ENCODE peak calls at places on chromosomes 6 and 20, in eight cellular contexts. One of them, this sample, is unnamed.

GRCh38 chr6:155147958-155148663 is 115.7 kb upstream of the CLDN20 start:
- DNase-seq in IMR-90: no peak
- DNase-seq in nephron progenitor cell: no peak
- DNase-seq in kidney epithelial cell: no peak
- DNase-seq in ascending aorta: no peak
- DNase-seq in neural crest cell: no peak
- DNase-seq in left ventricle myocardium inferior: no peak
- DNase-seq in WTC11: no peak
- DNase-seq in this sample: no peak

GRCh38 chr6:52108128-52108527 is 20.7 kb upstream of the PKHD1 start:
- DNase-seq in neural crest cell: no peak
- DNase-seq in left ventricle myocardium inferior: no peak
- DNase-seq in nephron progenitor cell: peak
- DNase-seq in kidney epithelial cell: no peak
- DNase-seq in IMR-90: no peak
- DNase-seq in WTC11: no peak
- DNase-seq in ascending aorta: no peak
- DNase-seq in this sample: no peak

GRCh38 chr6:109236140-109237081 is 141.1 kb downstream of the CEP57L1 start:
- DNase-seq in WTC11: peak
- DNase-seq in kidney epithelial cell: no peak
- DNase-seq in nephron progenitor cell: peak
- DNase-seq in left ventricle myocardium inferior: no peak
- DNase-seq in ascending aorta: no peak
- DNase-seq in IMR-90: no peak
- DNase-seq in neural crest cell: no peak
- DNase-seq in this sample: no peak

GRCh38 chr20:57261488-57262243 is 4.8 kb downstream of the BMP7 start:
- DNase-seq in ascending aorta: no peak
- DNase-seq in IMR-90: no peak
- DNase-seq in left ventricle myocardium inferior: no peak
- DNase-seq in neural crest cell: no peak
- DNase-seq in kidney epithelial cell: no peak
- DNase-seq in nephron progenitor cell: no peak
- DNase-seq in WTC11: no peak
- DNase-seq in this sample: no peak

GRCh38 chr6:142088858-142089216 is 43.9 kb upstream of the GJE1 start:
- DNase-seq in WTC11: peak
- DNase-seq in nephron progenitor cell: peak
- DNase-seq in kidney epithelial cell: peak
- DNase-seq in left ventricle myocardium inferior: no peak
- DNase-seq in IMR-90: peak
- DNase-seq in neural crest cell: no peak
- DNase-seq in ascending aorta: no peak
- DNase-seq in this sample: no peak

GRCh38 chr6:5653801-5654200 is 352.9 kb downstream of the NRN1 start:
- DNase-seq in left ventricle myocardium inferior: peak
- DNase-seq in neural crest cell: no peak
- DNase-seq in nephron progenitor cell: no peak
- DNase-seq in WTC11: no peak
- DNase-seq in kidney epithelial cell: no peak
- DNase-seq in ascending aorta: no peak
- DNase-seq in IMR-90: no peak
- DNase-seq in this sample: no peak

GRCh38 chr6:54440549-54440948 is 132.3 kb downstream of the TINAG start:
- DNase-seq in nephron progenitor cell: no peak
- DNase-seq in WTC11: no peak
- DNase-seq in ascending aorta: no peak
- DNase-seq in neural crest cell: no peak
- DNase-seq in left ventricle myocardium inferior: no peak
- DNase-seq in kidney epithelial cell: no peak
- DNase-seq in IMR-90: no peak
- DNase-seq in this sample: no peak

GRCh38 chr6:53898026-53898795 is 103.4 kb downstream of the LRRC1 start:
- DNase-seq in neural crest cell: no peak
- DNase-seq in kidney epithelial cell: no peak
- DNase-seq in ascending aorta: no peak
- DNase-seq in IMR-90: peak
- DNase-seq in nephron progenitor cell: no peak
- DNase-seq in left ventricle myocardium inferior: no peak
- DNase-seq in WTC11: no peak
- DNase-seq in this sample: no peak

GRCh38 chr6:138272543-138273305 is 54.4 kb upstream of the PBOV1 start:
- DNase-seq in ascending aorta: no peak
- DNase-seq in neural crest cell: no peak
- DNase-seq in kidney epithelial cell: no peak
- DNase-seq in IMR-90: peak
- DNase-seq in nephron progenitor cell: no peak
- DNase-seq in left ventricle myocardium inferior: no peak
- DNase-seq in WTC11: no peak
- DNase-seq in this sample: no peak

GRCh38 chr20:4730782-4731181 is 9.1 kb downstream of the PRND start:
- DNase-seq in kidney epithelial cell: no peak
- DNase-seq in WTC11: no peak
- DNase-seq in ascending aorta: no peak
- DNase-seq in left ventricle myocardium inferior: no peak
- DNase-seq in nephron progenitor cell: peak
- DNase-seq in neural crest cell: no peak
- DNase-seq in IMR-90: peak
- DNase-seq in this sample: no peak

GRCh38 chr20:62929051-62929538 is 2.8 kb upstream of the DIDO1 start:
- DNase-seq in nephron progenitor cell: peak
- DNase-seq in left ventricle myocardium inferior: peak
- DNase-seq in ascending aorta: no peak
- DNase-seq in IMR-90: peak
- DNase-seq in neural crest cell: peak
- DNase-seq in WTC11: peak
- DNase-seq in kidney epithelial cell: no peak
- DNase-seq in this sample: no peak

GRCh38 chr6:38052035-38052434 is 232.5 kb downstream of the ZFAND3 start:
- DNase-seq in kidney epithelial cell: no peak
- DNase-seq in WTC11: no peak
- DNase-seq in nephron progenitor cell: no peak
- DNase-seq in neural crest cell: no peak
- DNase-seq in ascending aorta: no peak
- DNase-seq in IMR-90: no peak
- DNase-seq in left ventricle myocardium inferior: no peak
- DNase-seq in this sample: no peak

GRCh38 chr20:22701679-22702308 is 117.4 kb upstream of the FOXA2 start:
- DNase-seq in neural crest cell: no peak
- DNase-seq in IMR-90: no peak
- DNase-seq in ascending aorta: no peak
- DNase-seq in left ventricle myocardium inferior: no peak
- DNase-seq in WTC11: no peak
- DNase-seq in nephron progenitor cell: no peak
- DNase-seq in kidney epithelial cell: no peak
- DNase-seq in this sample: no peak

DNA sequence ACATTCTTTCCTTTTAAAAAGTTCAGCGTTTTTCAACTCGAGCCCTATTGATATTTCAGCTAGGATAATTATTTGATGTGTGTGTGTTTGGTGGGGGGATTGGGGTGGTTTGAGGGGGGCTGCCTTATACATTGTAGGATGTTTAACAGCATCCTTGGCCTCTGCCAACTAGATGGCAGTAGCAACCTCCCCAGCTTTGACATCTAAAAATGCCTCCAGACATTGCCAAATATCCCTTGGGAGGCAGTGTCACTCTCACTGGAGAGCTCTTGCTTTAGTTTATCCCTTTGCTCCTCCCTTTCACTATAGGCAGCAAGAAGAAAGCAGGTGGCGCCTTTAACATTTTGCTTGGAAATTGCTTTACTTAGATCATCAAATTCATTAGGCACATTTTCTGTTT is 14.6 kb upstream of the TP53TG5 start:
- DNase-seq in ascending aorta: no peak
- DNase-seq in nephron progenitor cell: no peak
- DNase-seq in neural crest cell: no peak
- DNase-seq in WTC11: no peak
- DNase-seq in kidney epithelial cell: no peak
- DNase-seq in left ventricle myocardium inferior: no peak
- DNase-seq in IMR-90: no peak
- DNase-seq in this sample: no peak
- TF ChIP-seq CTCF in ascending aorta: no peak
- TF ChIP-seq CTCF in nephron progenitor cell: no peak
- TF ChIP-seq CTCF in neural crest cell: no peak
- TF ChIP-seq CTCF in WTC11: no peak
- TF ChIP-seq CTCF in kidney epithelial cell: peak
- TF ChIP-seq CTCF in left ventricle myocardium inferior: peak
- TF ChIP-seq CTCF in IMR-90: no peak
- TF ChIP-seq CTCF in this sample: no peak

GRCh38 chr6:41570270-41570615 is 24.1 kb downstream of the FOXP4 start:
- DNase-seq in ascending aorta: no peak
- DNase-seq in neural crest cell: peak
- DNase-seq in kidney epithelial cell: no peak
- DNase-seq in left ventricle myocardium inferior: no peak
- DNase-seq in IMR-90: no peak
- DNase-seq in WTC11: peak
- DNase-seq in nephron progenitor cell: peak
- DNase-seq in this sample: no peak

GRCh38 chr6:41565701-41566100 is 19.5 kb downstream of the FOXP4 start:
- DNase-seq in WTC11: no peak
- DNase-seq in left ventricle myocardium inferior: no peak
- DNase-seq in kidney epithelial cell: no peak
- DNase-seq in neural crest cell: no peak
- DNase-seq in ascending aorta: no peak
- DNase-seq in IMR-90: no peak
- DNase-seq in nephron progenitor cell: no peak
- DNase-seq in this sample: no peak

GRCh38 chr6:41568585-41569384 is 22.6 kb downstream of the FOXP4 start:
- DNase-seq in kidney epithelial cell: no peak
- DNase-seq in neural crest cell: peak
- DNase-seq in WTC11: peak
- DNase-seq in ascending aorta: no peak
- DNase-seq in left ventricle myocardium inferior: peak
- DNase-seq in nephron progenitor cell: no peak
- DNase-seq in IMR-90: peak
- DNase-seq in this sample: no peak

GRCh38 chr6:41566961-41567360 is 20.8 kb downstream of the FOXP4 start:
- DNase-seq in neural crest cell: no peak
- DNase-seq in kidney epithelial cell: no peak
- DNase-seq in left ventricle myocardium inferior: no peak
- DNase-seq in ascending aorta: no peak
- DNase-seq in IMR-90: no peak
- DNase-seq in WTC11: no peak
- DNase-seq in nephron progenitor cell: no peak
- DNase-seq in this sample: no peak

DNA sequence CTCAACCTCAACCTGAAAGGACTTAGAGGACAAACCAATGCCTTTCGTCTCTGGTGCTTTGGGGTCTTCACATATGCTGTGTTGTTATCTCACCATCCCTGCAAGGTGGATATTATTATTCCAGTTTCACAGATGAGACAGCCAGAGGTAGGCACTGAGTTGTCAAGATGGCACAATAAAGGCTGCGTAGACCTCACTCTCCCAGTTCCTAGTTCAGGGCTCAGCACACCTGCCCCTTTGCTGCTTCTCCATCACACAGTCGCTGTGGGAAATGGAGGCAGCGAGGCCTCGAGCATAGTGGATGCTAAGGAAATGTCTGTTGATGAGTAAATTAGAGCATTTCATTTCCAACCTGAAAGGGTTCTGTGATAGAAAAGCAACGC is 22.0 kb downstream of the FOXP4 start:
- DNase-seq in left ventricle myocardium inferior: no peak
- DNase-seq in WTC11: no peak
- DNase-seq in neural crest cell: no peak
- DNase-seq in IMR-90: no peak
- DNase-seq in kidney epithelial cell: no peak
- DNase-seq in ascending aorta: no peak
- DNase-seq in nephron progenitor cell: no peak
- DNase-seq in this sample: no peak
- TF ChIP-seq CTCF in left ventricle myocardium inferior: no peak
- TF ChIP-seq CTCF in WTC11: no peak
- TF ChIP-seq CTCF in neural crest cell: no peak
- TF ChIP-seq CTCF in IMR-90: no peak
- TF ChIP-seq CTCF in kidney epithelial cell: no peak
- TF ChIP-seq CTCF in ascending aorta: no peak
- TF ChIP-seq CTCF in nephron progenitor cell: no peak
- TF ChIP-seq CTCF in this sample: no peak

GRCh38 chr20:15547109-15547508 is 1026.1 kb downstream of the KIF16B start:
- DNase-seq in neural crest cell: no peak
- DNase-seq in kidney epithelial cell: no peak
- DNase-seq in nephron progenitor cell: no peak
- DNase-seq in left ventricle myocardium inferior: no peak
- DNase-seq in WTC11: no peak
- DNase-seq in IMR-90: no peak
- DNase-seq in ascending aorta: no peak
- DNase-seq in this sample: no peak

GRCh38 chr20:15544727-15545126 is 1028.5 kb downstream of the KIF16B start:
- DNase-seq in neural crest cell: no peak
- DNase-seq in ascending aorta: no peak
- DNase-seq in IMR-90: no peak
- DNase-seq in WTC11: no peak
- DNase-seq in nephron progenitor cell: peak
- DNase-seq in left ventricle myocardium inferior: no peak
- DNase-seq in kidney epithelial cell: no peak
- DNase-seq in this sample: no peak

GRCh38 chr20:15546624-15547023 is 1026.6 kb downstream of the KIF16B start:
- DNase-seq in IMR-90: no peak
- DNase-seq in WTC11: no peak
- DNase-seq in left ventricle myocardium inferior: no peak
- DNase-seq in neural crest cell: no peak
- DNase-seq in ascending aorta: no peak
- DNase-seq in nephron progenitor cell: no peak
- DNase-seq in kidney epithelial cell: no peak
- DNase-seq in this sample: no peak

DNA sequence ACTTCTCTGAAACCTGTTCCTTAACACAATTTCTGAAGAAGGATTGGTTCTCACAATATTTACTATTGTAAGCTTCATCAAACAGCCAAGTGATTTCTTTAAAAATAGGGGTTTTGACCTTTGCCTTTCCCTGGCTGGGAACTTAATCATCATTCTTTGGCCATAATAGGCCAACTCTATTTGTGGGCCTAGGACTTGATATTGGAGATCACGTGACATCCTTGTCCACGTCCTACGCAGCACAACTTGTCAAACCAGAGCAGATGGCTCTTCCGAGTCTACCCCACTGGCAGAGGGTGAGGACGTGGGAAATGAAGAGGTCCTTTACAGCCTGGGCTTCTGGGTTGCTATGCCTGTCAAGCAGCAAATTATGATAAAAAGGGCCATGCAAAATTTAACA is 1030.6 kb downstream of the KIF16B start:
- DNase-seq in left ventricle myocardium inferior: no peak
- DNase-seq in ascending aorta: no peak
- DNase-seq in neural crest cell: no peak
- DNase-seq in IMR-90: no peak
- DNase-seq in kidney epithelial cell: no peak
- DNase-seq in WTC11: no peak
- DNase-seq in nephron progenitor cell: no peak
- DNase-seq in this sample: no peak
- TF ChIP-seq CTCF in left ventricle myocardium inferior: no peak
- TF ChIP-seq CTCF in ascending aorta: no peak
- TF ChIP-seq CTCF in neural crest cell: no peak
- TF ChIP-seq CTCF in IMR-90: no peak
- TF ChIP-seq CTCF in kidney epithelial cell: no peak
- TF ChIP-seq CTCF in WTC11: no peak
- TF ChIP-seq CTCF in nephron progenitor cell: no peak
- TF ChIP-seq CTCF in this sample: no peak

DNA sequence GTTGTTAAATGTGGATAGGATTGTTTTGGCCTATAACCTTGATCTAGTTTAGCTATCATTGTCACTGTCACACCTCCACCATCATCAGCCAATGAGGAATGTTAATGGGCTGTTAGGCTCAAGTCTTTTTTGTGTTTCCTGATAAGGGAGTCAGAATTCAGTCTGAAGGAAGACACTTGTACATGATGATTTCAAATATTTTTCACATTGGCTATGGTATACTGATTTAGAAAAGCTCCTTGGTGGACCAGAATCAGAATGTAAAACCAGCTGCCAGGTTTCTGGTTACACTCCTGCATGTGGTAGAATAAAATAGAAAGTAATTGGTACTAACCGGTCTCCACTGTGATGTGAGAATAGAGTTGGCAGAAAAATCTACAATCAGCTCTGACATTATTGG is 10.7 kb downstream of the COL9A1 start:
- DNase-seq in nephron progenitor cell: no peak
- DNase-seq in left ventricle myocardium inferior: no peak
- DNase-seq in kidney epithelial cell: no peak
- DNase-seq in ascending aorta: no peak
- DNase-seq in WTC11: no peak
- DNase-seq in neural crest cell: no peak
- DNase-seq in IMR-90: no peak
- DNase-seq in this sample: no peak
- TF ChIP-seq CTCF in nephron progenitor cell: no peak
- TF ChIP-seq CTCF in left ventricle myocardium inferior: no peak
- TF ChIP-seq CTCF in kidney epithelial cell: no peak
- TF ChIP-seq CTCF in ascending aorta: no peak
- TF ChIP-seq CTCF in WTC11: no peak
- TF ChIP-seq CTCF in neural crest cell: no peak
- TF ChIP-seq CTCF in IMR-90: no peak
- TF ChIP-seq CTCF in this sample: no peak

This sample was measured in CD14-positive monocyte.